ENCODE peak calls at places on chromosomes 11 and 22, in nine cellular contexts. One of them, this sample, is unnamed.
A peak's percentile ranks its signal among the peaks of the same experiment; 100 is the strongest.

GRCh38 chr11:64181506-64182411 is 4.2 kb upstream of the STIP1 start:
- DNase-seq in HAP-1: peak; percentile 85
- DNase-seq in transverse colon: peak; percentile 93
- DNase-seq in CD8-positive, alpha-beta T cell: no peak
- DNase-seq in Peyer's patch: peak; percentile 70
- DNase-seq in CD8-positive, alpha-beta memory T cell: no peak
- DNase-seq in psoas muscle: peak; percentile 97
- DNase-seq in right lobe of liver: peak; percentile 65
- DNase-seq in lung: peak; percentile 91
- DNase-seq in this sample: no peak

GRCh38 chr11:102868359-102868758 is 6.4 kb downstream of the MMP12 start:
- DNase-seq in right lobe of liver: no peak
- DNase-seq in Peyer's patch: no peak
- DNase-seq in lung: no peak
- DNase-seq in psoas muscle: no peak
- DNase-seq in CD8-positive, alpha-beta T cell: no peak
- DNase-seq in HAP-1: no peak
- DNase-seq in transverse colon: no peak
- DNase-seq in CD8-positive, alpha-beta memory T cell: no peak
- DNase-seq in this sample: no peak

GRCh38 chr11:80155412-80156017 is 714.7 kb upstream of the TENM4 start:
- DNase-seq in HAP-1: peak; percentile 54
- DNase-seq in Peyer's patch: no peak
- DNase-seq in lung: no peak
- DNase-seq in CD8-positive, alpha-beta T cell: no peak
- DNase-seq in CD8-positive, alpha-beta memory T cell: no peak
- DNase-seq in right lobe of liver: no peak
- DNase-seq in psoas muscle: no peak
- DNase-seq in transverse colon: no peak
- DNase-seq in this sample: no peak

GRCh38 chr11:64180871-64181270 is 5.1 kb upstream of the STIP1 start:
- DNase-seq in Peyer's patch: no peak
- DNase-seq in HAP-1: no peak
- DNase-seq in psoas muscle: no peak
- DNase-seq in transverse colon: no peak
- DNase-seq in CD8-positive, alpha-beta memory T cell: no peak
- DNase-seq in CD8-positive, alpha-beta T cell: no peak
- DNase-seq in lung: no peak
- DNase-seq in right lobe of liver: no peak
- DNase-seq in this sample: no peak

GRCh38 chr11:124753624-124754023 is 1.6 kb upstream of the VSIG2 start:
- DNase-seq in Peyer's patch: no peak
- DNase-seq in CD8-positive, alpha-beta memory T cell: no peak
- DNase-seq in psoas muscle: no peak
- DNase-seq in HAP-1: no peak
- DNase-seq in lung: no peak
- DNase-seq in CD8-positive, alpha-beta T cell: no peak
- DNase-seq in transverse colon: no peak
- DNase-seq in right lobe of liver: no peak
- DNase-seq in this sample: no peak

GRCh38 chr11:69918231-69918937 is 99.2 kb upstream of the FGF3 start:
- DNase-seq in right lobe of liver: peak; percentile 70
- DNase-seq in transverse colon: peak; percentile 3
- DNase-seq in HAP-1: no peak
- DNase-seq in Peyer's patch: no peak
- DNase-seq in CD8-positive, alpha-beta memory T cell: no peak
- DNase-seq in lung: no peak
- DNase-seq in psoas muscle: peak; percentile 78
- DNase-seq in CD8-positive, alpha-beta T cell: no peak
- DNase-seq in this sample: no peak

GRCh38 chr22:45441158-45441557 is 27.7 kb downstream of the RIBC2 start:
- DNase-seq in CD8-positive, alpha-beta memory T cell: no peak
- DNase-seq in Peyer's patch: peak; percentile 19
- DNase-seq in lung: peak; percentile 45
- DNase-seq in HAP-1: peak; percentile 67
- DNase-seq in transverse colon: peak; percentile 51
- DNase-seq in psoas muscle: peak; percentile 71
- DNase-seq in CD8-positive, alpha-beta T cell: no peak
- DNase-seq in right lobe of liver: peak; percentile 59
- DNase-seq in this sample: no peak

GRCh38 chr11:1573077-1573846 is 1.2 kb upstream of the DUSP8 start:
- DNase-seq in CD8-positive, alpha-beta memory T cell: peak; percentile 46
- DNase-seq in CD8-positive, alpha-beta T cell: peak; percentile 14
- DNase-seq in right lobe of liver: no peak
- DNase-seq in lung: no peak
- DNase-seq in transverse colon: peak; percentile 71
- DNase-seq in psoas muscle: no peak
- DNase-seq in Peyer's patch: peak; percentile 41
- DNase-seq in HAP-1: no peak
- DNase-seq in this sample: no peak

GRCh38 chr22:39313258-39314001 is 6.0 kb downstream of the RPL3 start:
- DNase-seq in CD8-positive, alpha-beta memory T cell: no peak
- DNase-seq in transverse colon: no peak
- DNase-seq in HAP-1: no peak
- DNase-seq in CD8-positive, alpha-beta T cell: no peak
- DNase-seq in lung: no peak
- DNase-seq in right lobe of liver: no peak
- DNase-seq in psoas muscle: no peak
- DNase-seq in Peyer's patch: no peak
- DNase-seq in this sample: no peak

GRCh38 chr22:20804650-20805049 is 30.7 kb downstream of the SERPIND1 start:
- DNase-seq in right lobe of liver: peak; percentile 17
- DNase-seq in CD8-positive, alpha-beta T cell: no peak
- DNase-seq in lung: no peak
- DNase-seq in Peyer's patch: no peak
- DNase-seq in psoas muscle: no peak
- DNase-seq in CD8-positive, alpha-beta memory T cell: no peak
- DNase-seq in HAP-1: no peak
- DNase-seq in transverse colon: no peak
- DNase-seq in this sample: no peak

GRCh38 chr11:88363004-88363403 is 25.5 kb upstream of the CTSC start:
- DNase-seq in lung: no peak
- DNase-seq in right lobe of liver: no peak
- DNase-seq in Peyer's patch: no peak
- DNase-seq in transverse colon: no peak
- DNase-seq in CD8-positive, alpha-beta T cell: no peak
- DNase-seq in HAP-1: no peak
- DNase-seq in CD8-positive, alpha-beta memory T cell: no peak
- DNase-seq in psoas muscle: no peak
- DNase-seq in this sample: no peak

GRCh38 chr11:122679441-122679840 is 23.9 kb downstream of the UBASH3B start:
- DNase-seq in CD8-positive, alpha-beta T cell: no peak
- DNase-seq in psoas muscle: no peak
- DNase-seq in CD8-positive, alpha-beta memory T cell: no peak
- DNase-seq in transverse colon: no peak
- DNase-seq in Peyer's patch: no peak
- DNase-seq in right lobe of liver: no peak
- DNase-seq in lung: no peak
- DNase-seq in HAP-1: no peak
- DNase-seq in this sample: no peak

DNA sequence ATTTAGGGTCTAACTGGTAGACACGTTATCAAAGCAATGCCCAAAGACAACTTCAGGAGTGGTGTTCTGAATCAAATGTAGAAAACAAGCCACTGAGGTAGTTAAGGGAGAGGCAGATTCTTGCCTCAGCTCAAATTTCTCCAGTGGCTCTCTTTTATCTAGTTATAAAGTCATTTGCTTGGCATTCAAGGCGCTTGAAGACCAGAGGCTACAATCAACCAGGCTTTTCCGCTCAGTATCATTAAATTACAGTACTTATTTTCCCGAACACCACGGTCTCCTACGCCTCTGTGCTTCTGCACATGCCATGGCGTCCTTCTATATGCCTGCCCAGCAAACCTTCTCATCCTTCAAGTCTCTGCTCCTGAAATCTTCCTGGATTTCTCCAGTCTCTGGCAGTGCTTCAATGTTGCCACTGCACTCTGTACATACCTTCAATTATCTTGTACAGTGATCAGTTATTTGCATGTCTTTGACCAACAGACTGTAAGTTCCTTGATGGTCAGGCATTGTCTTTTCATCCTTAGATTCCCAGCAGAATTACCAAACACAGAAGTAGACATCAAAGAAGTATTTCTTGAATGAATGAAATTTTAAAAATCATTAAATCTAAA is 1.4 kb downstream of the POGLUT3 start:
- DNase-seq in transverse colon: no peak
- DNase-seq in HAP-1: peak; percentile 48
- DNase-seq in CD8-positive, alpha-beta T cell: no peak
- DNase-seq in Peyer's patch: no peak
- DNase-seq in right lobe of liver: no peak
- DNase-seq in CD8-positive, alpha-beta memory T cell: no peak
- DNase-seq in psoas muscle: no peak
- DNase-seq in lung: no peak
- DNase-seq in this sample: no peak
- H3K4me3 ChIP-seq in transverse colon: peak overlapping the region; percentile 78
- H3K4me3 ChIP-seq in HAP-1: peak overlapping the region; percentile 35
- H3K4me3 ChIP-seq in CD8-positive, alpha-beta T cell: no peak overlapping the region
- H3K4me3 ChIP-seq in Peyer's patch: peak overlapping the region; percentile 81
- H3K4me3 ChIP-seq in right lobe of liver: peak overlapping the region; percentile 87
- H3K4me3 ChIP-seq in CD8-positive, alpha-beta memory T cell: peak overlapping the region; percentile 75
- H3K4me3 ChIP-seq in psoas muscle: peak overlapping the region; percentile 75
- H3K4me3 ChIP-seq in lung: no peak overlapping the region
- H3K4me3 ChIP-seq in this sample: no peak overlapping the region

DNA sequence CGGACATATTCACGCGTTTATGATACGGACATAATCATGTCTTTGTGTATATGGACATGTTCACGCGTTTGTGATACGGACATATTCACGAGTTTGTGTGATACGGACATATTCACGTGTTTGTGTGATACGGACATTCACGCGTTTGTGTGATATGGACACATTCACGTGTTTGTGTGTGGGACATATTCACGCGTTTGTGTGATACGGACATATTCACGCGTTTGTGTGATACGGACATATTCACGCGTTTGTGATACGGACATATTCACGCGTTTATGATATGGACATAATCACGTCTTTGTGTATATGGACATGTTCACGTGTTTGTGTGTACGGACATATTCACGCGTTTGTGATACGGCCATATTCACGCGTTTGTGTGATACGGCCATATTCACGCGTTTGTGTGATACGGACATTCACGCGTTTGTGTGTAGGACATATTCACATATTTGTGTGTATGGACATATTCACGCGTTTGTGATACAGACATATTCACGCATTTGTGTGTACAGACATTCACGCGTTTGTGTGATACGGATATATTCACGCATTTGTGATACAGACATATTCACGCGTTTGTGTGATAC is 24.9 kb downstream of the PTDSS2 start:
- DNase-seq in lung: no peak
- DNase-seq in Peyer's patch: no peak
- DNase-seq in transverse colon: no peak
- DNase-seq in right lobe of liver: no peak
- DNase-seq in CD8-positive, alpha-beta memory T cell: no peak
- DNase-seq in psoas muscle: peak; percentile 26
- DNase-seq in HAP-1: no peak
- DNase-seq in CD8-positive, alpha-beta T cell: no peak
- DNase-seq in this sample: no peak
- H3K36me3 ChIP-seq in lung: peaks cover 7% of the 10 kb centered on the region
- H3K36me3 ChIP-seq in Peyer's patch: no peaks in the 10 kb centered on the region
- H3K36me3 ChIP-seq in transverse colon: no peaks in the 10 kb centered on the region
- H3K36me3 ChIP-seq in right lobe of liver: no peaks in the 10 kb centered on the region
- H3K36me3 ChIP-seq in CD8-positive, alpha-beta memory T cell: no peaks in the 10 kb centered on the region
- H3K36me3 ChIP-seq in psoas muscle: no peaks in the 10 kb centered on the region
- H3K36me3 ChIP-seq in HAP-1: no peaks in the 10 kb centered on the region
- H3K36me3 ChIP-seq in CD8-positive, alpha-beta T cell: no peaks in the 10 kb centered on the region
- H3K36me3 ChIP-seq in this sample: no peaks in the 10 kb centered on the region

GRCh38 chr22:49049691-49050090 is 778.0 kb downstream of the BRD1 start:
- DNase-seq in lung: no peak
- DNase-seq in Peyer's patch: no peak
- DNase-seq in CD8-positive, alpha-beta memory T cell: no peak
- DNase-seq in transverse colon: no peak
- DNase-seq in HAP-1: no peak
- DNase-seq in psoas muscle: no peak
- DNase-seq in CD8-positive, alpha-beta T cell: no peak
- DNase-seq in right lobe of liver: peak; percentile 19
- DNase-seq in this sample: no peak

GRCh38 chr22:49051491-49052022 is 776.1 kb downstream of the BRD1 start:
- DNase-seq in HAP-1: no peak
- DNase-seq in psoas muscle: no peak
- DNase-seq in Peyer's patch: no peak
- DNase-seq in CD8-positive, alpha-beta T cell: no peak
- DNase-seq in CD8-positive, alpha-beta memory T cell: no peak
- DNase-seq in right lobe of liver: no peak
- DNase-seq in transverse colon: no peak
- DNase-seq in lung: no peak
- DNase-seq in this sample: no peak

GRCh38 chr22:49053574-49053973 is 774.1 kb downstream of the BRD1 start:
- DNase-seq in lung: no peak
- DNase-seq in psoas muscle: no peak
- DNase-seq in right lobe of liver: no peak
- DNase-seq in CD8-positive, alpha-beta T cell: no peak
- DNase-seq in transverse colon: no peak
- DNase-seq in CD8-positive, alpha-beta memory T cell: no peak
- DNase-seq in HAP-1: no peak
- DNase-seq in Peyer's patch: no peak
- DNase-seq in this sample: no peak

GRCh38 chr22:49052560-49052959 is 775.1 kb downstream of the BRD1 start:
- DNase-seq in right lobe of liver: no peak
- DNase-seq in psoas muscle: no peak
- DNase-seq in Peyer's patch: no peak
- DNase-seq in HAP-1: no peak
- DNase-seq in CD8-positive, alpha-beta T cell: no peak
- DNase-seq in transverse colon: no peak
- DNase-seq in CD8-positive, alpha-beta memory T cell: no peak
- DNase-seq in lung: no peak
- DNase-seq in this sample: no peak

DNA sequence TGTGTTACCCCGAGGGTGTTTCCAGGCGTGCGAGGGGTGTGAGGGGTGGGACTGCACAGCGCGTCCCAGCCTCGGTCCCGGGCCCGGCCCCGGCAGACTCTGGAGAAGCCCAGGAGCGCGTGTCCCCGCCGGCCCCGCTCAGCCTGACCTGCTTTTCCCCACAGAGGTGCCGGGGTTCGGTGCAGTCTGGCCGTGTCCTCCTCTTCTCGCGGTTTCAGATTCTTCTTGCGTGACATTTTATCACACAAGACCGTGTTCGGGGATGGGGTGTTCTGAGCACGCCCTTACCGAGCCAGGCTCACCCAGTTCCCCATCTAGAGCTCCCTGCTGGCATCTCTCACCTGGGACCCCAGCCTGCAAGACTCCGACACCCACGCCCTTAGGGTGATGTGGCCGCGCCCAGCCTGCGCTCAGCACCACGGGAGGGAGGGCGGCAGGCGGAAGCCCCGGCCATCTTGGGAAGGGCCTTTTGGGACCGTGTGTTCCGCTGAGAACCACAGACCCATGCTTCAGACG is 775.6 kb downstream of the BRD1 start:
- DNase-seq in CD8-positive, alpha-beta memory T cell: no peak
- DNase-seq in Peyer's patch: no peak
- DNase-seq in HAP-1: no peak
- DNase-seq in transverse colon: no peak
- DNase-seq in psoas muscle: no peak
- DNase-seq in lung: no peak
- DNase-seq in right lobe of liver: no peak
- DNase-seq in CD8-positive, alpha-beta T cell: peak; percentile 11
- DNase-seq in this sample: no peak
- H3K4me3 ChIP-seq in CD8-positive, alpha-beta memory T cell: no peak overlapping the region
- H3K4me3 ChIP-seq in Peyer's patch: peak overlapping the region; percentile 22
- H3K4me3 ChIP-seq in HAP-1: no peak overlapping the region
- H3K4me3 ChIP-seq in transverse colon: peak overlapping the region; percentile 14
- H3K4me3 ChIP-seq in psoas muscle: peak overlapping the region; percentile 54
- H3K4me3 ChIP-seq in lung: no peak overlapping the region
- H3K4me3 ChIP-seq in right lobe of liver: no peak overlapping the region
- H3K4me3 ChIP-seq in CD8-positive, alpha-beta T cell: peak overlapping the region; percentile 39
- H3K4me3 ChIP-seq in this sample: no peak overlapping the region

GRCh38 chr11:62146476-62147200 is 22.8 kb downstream of the INCENP start:
- DNase-seq in transverse colon: no peak
- DNase-seq in Peyer's patch: peak; percentile 4
- DNase-seq in lung: no peak
- DNase-seq in HAP-1: no peak
- DNase-seq in right lobe of liver: no peak
- DNase-seq in CD8-positive, alpha-beta memory T cell: no peak
- DNase-seq in CD8-positive, alpha-beta T cell: no peak
- DNase-seq in psoas muscle: no peak
- DNase-seq in this sample: no peak
- H3K36me3 ChIP-seq in transverse colon: peaks cover 24% of the 10 kb centered on the region
- H3K36me3 ChIP-seq in Peyer's patch: no peaks in the 10 kb centered on the region
- H3K36me3 ChIP-seq in lung: peaks cover 58% of the 10 kb centered on the region
- H3K36me3 ChIP-seq in HAP-1: peaks cover 99% of the 10 kb centered on the region
- H3K36me3 ChIP-seq in right lobe of liver: no peaks in the 10 kb centered on the region
- H3K36me3 ChIP-seq in CD8-positive, alpha-beta memory T cell: peaks cover 37% of the 10 kb centered on the region
- H3K36me3 ChIP-seq in CD8-positive, alpha-beta T cell: peaks cover 17% of the 10 kb centered on the region
- H3K36me3 ChIP-seq in psoas muscle: peaks cover 4% of the 10 kb centered on the region
- H3K36me3 ChIP-seq in this sample: peaks cover 62% of the 10 kb centered on the region